ENCODE peak calls at places on chromosomes 7 and 10, in six cellular contexts. X is astrocyte of the cerebellum, V is cardiac fibroblast, W is fibroblast of the aortic adventitia, P is esophagus squamous epithelium, B is WERI-Rb-1. Y is an unnamed sample.

GRCh38 chr7:34849163-34849960 is 187.9 kb downstream of the DPY19L1 start:
- DNase-seq in P (no peak), V (peak; percentile 19), B (no peak), W (no peak), X (no peak), Y (no peak)

GRCh38 chr10:124323145-124323725 is 95.5 kb downstream of the OAT start:
- DNase-seq in X (no peak), V (no peak), B (no peak), W (peak; percentile 28), P (no peak), Y (no peak)

GRCh38 chr7:50502001-50502684 is 52.0 kb upstream of the FIGNL1 start:
- DNase-seq in X (peak; percentile 87), B (peak; percentile 21), W (peak; percentile 96), V (peak; percentile 97), P (no peak), Y (no peak)

GRCh38 chr10:92031580-92031979 is 108.0 kb downstream of the BTAF1 start:
- DNase-seq in P (no peak), W (no peak), V (no peak), X (no peak), B (no peak), Y (no peak)

GRCh38 chr7:117010375-117011133 is 57.3 kb downstream of the ST7 start:
- DNase-seq in X (no peak), B (no peak), P (no peak), V (no peak), W (peak; percentile 46), Y (no peak)

GRCh38 chr10:34186740-34187139 is 628.4 kb downstream of the PARD3 start:
- DNase-seq in P (no peak), X (no peak), V (no peak), B (no peak), W (no peak), Y (no peak)

GRCh38 chr7:156069897-156070296 is 257.6 kb upstream of the SHH start:
- DNase-seq in P (no peak), B (no peak), X (no peak), W (no peak), V (no peak), Y (no peak)

GRCh38 chr7:3241686-3242258 is 59.3 kb upstream of the SDK1 start:
- DNase-seq in W (no peak), X (no peak), P (no peak), V (no peak), B (no peak), Y (no peak)

GRCh38 chr10:132901351-132901750 is 41.0 kb downstream of the CFAP46 start:
- DNase-seq in W (no peak), B (no peak), X (no peak), P (no peak), V (no peak), Y (no peak)

GRCh38 chr7:111104710-111105109 is 13.8 kb downstream of the LRRN3 start:
- DNase-seq in W (no peak), P (no peak), V (no peak), B (no peak), X (no peak), Y (no peak)

GRCh38 chr10:86443069-86443468 is 76.5 kb upstream of the GRID1 start:
- DNase-seq in V (peak; percentile 50), B (no peak), W (peak; percentile 49), X (no peak), P (no peak), Y (no peak)

GRCh38 chr7:46205478-46205877 is 284.4 kb upstream of the IGFBP3 start:
- DNase-seq in X (no peak), V (no peak), P (no peak), B (no peak), W (no peak), Y (no peak)

GRCh38 chr7:22432203-22432718 is 67.7 kb downstream of the STEAP1B start:
- DNase-seq in V (no peak), X (no peak), B (no peak), W (no peak), P (no peak), Y (no peak)

GRCh38 chr10:681670-682318 is 7.7 kb downstream of the DIP2C start:
- DNase-seq in X (no peak), P (no peak), W (no peak), B (no peak), V (no peak), Y (no peak)

GRCh38 chr10:3172081-3172445 is 519 bp downstream of the PITRM1 start:
- DNase-seq in P (no peak), V (peak; percentile 48), W (peak; percentile 72), X (peak; percentile 40), B (no peak), Y (no peak)

GRCh38 chr10:96500519-96500918 is 13.2 kb downstream of the TLL2 start:
- DNase-seq in V (no peak), X (no peak), B (no peak), W (no peak), P (no peak), Y (no peak)

GRCh38 chr10:97731346-97732051 is 5.4 kb upstream of the ZFYVE27 start:
- DNase-seq in V (peak; percentile 86), W (peak; percentile 89), B (peak; percentile 65), P (no peak), X (peak; percentile 55), Y (peak; percentile 65)

GRCh38 chr10:45594276-45595157 is 78.1 kb downstream of the ZFAND4 start:
- DNase-seq in B (peak; percentile 95), X (peak; percentile 67), W (peak; percentile 84), P (peak; percentile 69), V (peak; percentile 95), Y (peak; percentile 92)
- TF ChIP-seq CTCF in B (no peak), X (no peak), W (no peak), P (peak; percentile 26), V (no peak), Y (no peak)

DNA sequence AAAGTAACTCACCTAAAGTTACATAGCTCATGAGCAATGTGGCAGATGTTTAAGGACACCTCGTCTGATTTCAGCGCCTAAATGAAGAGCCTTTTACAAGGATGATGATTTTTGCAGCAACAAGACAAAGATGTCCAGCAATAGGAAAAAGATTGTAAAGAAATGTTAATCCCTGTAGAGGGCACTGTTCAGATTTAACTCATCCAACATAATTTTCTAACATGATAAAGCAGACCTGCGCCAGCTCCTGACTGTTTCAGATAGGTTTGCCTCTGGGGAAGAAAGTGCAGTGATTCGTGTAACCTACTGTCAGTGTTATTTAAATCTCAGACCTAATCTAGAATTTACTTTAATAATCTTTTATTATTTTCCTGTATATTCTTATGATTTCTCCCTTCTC is 595.2 kb downstream of the AUTS2 start:
- DNase-seq in B (peak; percentile 12), W (peak; percentile 52), V (peak; percentile 26), P (no peak), X (no peak), Y (no peak)
- TF ChIP-seq CTCF in B (peak; percentile 27), W (peak; percentile 25), V (no peak), P (peak; percentile 55), X (peak; percentile 42), Y (peak; percentile 45)

DNA sequence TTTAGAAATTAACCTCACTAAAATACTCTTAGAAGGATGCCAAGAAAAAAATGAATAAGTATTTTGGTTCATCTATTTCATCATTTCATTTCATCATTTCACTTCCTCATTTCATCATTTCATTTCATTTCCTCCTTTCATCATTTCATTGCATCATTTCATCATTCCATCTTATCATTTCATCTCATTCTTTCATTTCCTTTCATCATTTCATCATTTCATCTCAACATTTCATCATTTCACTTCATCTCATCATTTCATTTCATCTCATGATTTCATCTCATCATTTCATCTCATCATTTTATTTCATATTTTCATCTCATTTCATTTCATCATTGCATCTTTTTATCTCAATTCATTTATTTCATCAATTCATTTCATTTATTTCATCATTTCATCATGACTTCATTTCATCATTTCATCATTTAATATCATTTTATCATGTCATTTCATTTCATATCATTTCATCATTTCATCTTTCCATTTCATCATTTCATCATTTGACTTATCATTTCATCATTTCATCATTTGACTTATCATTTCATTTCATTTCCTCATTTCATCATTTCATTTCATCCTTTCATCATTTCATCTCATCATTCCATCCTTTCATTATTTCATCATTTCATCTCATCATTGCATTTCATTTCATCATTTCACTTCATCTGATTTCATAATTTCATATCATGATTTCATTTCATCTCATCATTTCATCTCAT is 129.9 kb downstream of the ZNF92 start:
- DNase-seq in V (no peak), P (no peak), X (no peak), W (no peak), B (no peak), Y (no peak)
- TF ChIP-seq CTCF in V (no peak), P (no peak), X (no peak), W (no peak), B (no peak), Y (no peak)

GRCh38 chr10:116000151-116000550 is 272.9 kb downstream of the GFRA1 start:
- DNase-seq in W (no peak), X (no peak), B (no peak), P (no peak), V (no peak), Y (no peak)
- TF ChIP-seq CTCF in W (no peak), X (no peak), B (no peak), P (no peak), V (no peak), Y (no peak)

DNA sequence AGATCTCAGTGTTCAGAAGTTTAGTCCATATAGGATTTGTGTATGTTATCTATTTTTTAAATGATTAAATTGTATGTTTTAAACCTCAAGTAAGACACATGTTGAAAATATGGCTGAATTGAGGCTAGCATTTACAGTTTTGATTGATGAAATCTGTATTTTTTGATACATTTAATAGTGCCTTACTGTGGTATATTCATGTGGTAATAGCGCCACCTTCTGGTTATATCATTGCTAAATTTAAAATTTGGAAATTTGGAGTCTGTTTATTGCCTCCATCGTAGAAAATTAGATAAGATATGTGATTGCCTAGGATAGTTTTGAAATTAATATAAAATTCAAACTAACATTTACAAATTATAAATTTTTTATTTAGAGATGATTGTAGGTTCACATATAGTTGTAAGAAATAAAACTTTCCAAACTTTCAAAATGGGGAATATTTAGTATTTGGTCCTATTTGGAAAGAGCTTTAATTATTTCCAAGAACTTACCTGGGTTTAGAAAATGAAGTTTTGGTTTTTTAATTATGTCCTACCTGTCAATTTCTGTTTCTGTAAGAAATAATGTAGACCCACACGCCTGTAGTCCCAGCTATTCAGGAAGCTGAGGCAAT is 19.1 kb upstream of the ARMS2 start:
- DNase-seq in X (peak; percentile 44), W (peak; percentile 75), P (no peak), B (no peak), V (peak; percentile 60), Y (no peak)
- TF ChIP-seq CTCF in X (no peak), W (peak; percentile 38), P (peak; percentile 85), B (no peak), V (peak; percentile 37), Y (peak; percentile 85)

GRCh38 chr10:7529638-7530037 is 118.8 kb upstream of the SFMBT2 start:
- DNase-seq in W (no peak), V (peak; percentile 27), X (no peak), B (peak; percentile 5), P (no peak), Y (peak; percentile 44)
- TF ChIP-seq CTCF in W (no peak), V (no peak), X (no peak), B (no peak), P (peak; percentile 42), Y (no peak)

GRCh38 chr7:109322833-109323232 is 753.2 kb downstream of the DNAJB9 start:
- DNase-seq in W (no peak), X (no peak), V (no peak), P (no peak), B (no peak), Y (no peak)
- TF ChIP-seq CTCF in W (no peak), X (no peak), V (no peak), P (no peak), B (no peak), Y (no peak)

GRCh38 chr10:50552771-50553535 is 70.8 kb downstream of the SGMS1 start:
- DNase-seq in X (no peak), W (no peak), V (peak; percentile 42), P (no peak), B (peak; percentile 10), Y (no peak)
- TF ChIP-seq CTCF in X (peak; percentile 42), W (peak; percentile 28), V (peak; percentile 41), P (peak; percentile 27), B (peak; percentile 12), Y (no peak)

Y was measured in glutamatergic neuron.